ENCODE peak calls at places on chromosomes 2 and 18, in six cellular contexts. A, M, R, N, P and T are unnamed samples. For H3K4me1 and H3K27me3, the result is how much of the 10 kb centered on the place peaks cover.

GRCh38 chr2:152549428-152549827 is 167.8 kb downstream of the PRPF40A start:
- DNase-seq in M (no peak), P (no peak), R (no peak), N (no peak), A (no peak), T (no peak)

GRCh38 chr2:45316576-45317338 is 294.3 kb downstream of the SRBD1 start:
- DNase-seq in P (no peak), M (no peak), R (no peak), A (no peak), N (no peak), T (no peak)

GRCh38 chr2:187055463-187055862 is 206.5 kb upstream of the ZSWIM2 start:
- DNase-seq in A (no peak), P (peak), R (no peak), N (no peak), M (no peak), T (peak)

GRCh38 chr2:144015655-144016245 is 504.2 kb downstream of the ZEB2 start:
- DNase-seq in M (no peak), P (no peak), N (no peak), R (no peak), A (no peak), T (no peak)

GRCh38 chr18:64283059-64283458 is 134.2 kb upstream of the LINC00305 start:
- DNase-seq in P (no peak), R (no peak), A (no peak), M (no peak), N (no peak), T (no peak)

GRCh38 chr2:52036853-52037252 is 1004.9 kb upstream of the NRXN1 start:
- DNase-seq in P (no peak), N (no peak), M (no peak), A (no peak), R (no peak), T (no peak)

GRCh38 chr2:42101641-42102605 is 54.1 kb downstream of the PKDCC start:
- DNase-seq in P (peak), M (peak), N (peak), A (peak), R (no peak), T (peak)

GRCh38 chr2:58762176-58762781 is 521.2 kb upstream of the FANCL start:
- DNase-seq in A (peak), M (peak), P (peak), N (peak), R (no peak), T (peak)

GRCh38 chr2:47501374-47502200 is 98.6 kb downstream of the MSH2 start:
- DNase-seq in R (no peak), A (no peak), N (no peak), P (peak), M (no peak), T (peak)

GRCh38 chr18:21452808-21453511 is 147.5 kb downstream of the ESCO1 start:
- DNase-seq in A (no peak), M (no peak), R (no peak), N (no peak), P (no peak), T (no peak)

GRCh38 chr2:28394331-28394877 is 1.7 kb downstream of the FOSL2 start:
- DNase-seq in P (peak), N (peak), R (no peak), A (peak), M (no peak), T (no peak)

GRCh38 chr2:102258386-102259074 is 52.8 kb upstream of the IL1RL1 start:
- DNase-seq in P (peak), A (no peak), R (peak), M (no peak), N (no peak), T (no peak)

GRCh38 chr2:173876833-173877413 is 88.2 kb downstream of the SP3 start:
- DNase-seq in A (no peak), R (peak), N (no peak), P (no peak), M (no peak), T (no peak)

GRCh38 chr2:36824281-36824680 is 127.8 kb downstream of the VIT start:
- DNase-seq in M (no peak), A (no peak), R (no peak), P (no peak), N (no peak), T (no peak)

GRCh38 chr2:11559066-11559785 is 25.4 kb downstream of the GREB1 start:
- DNase-seq in M (no peak), R (no peak), N (no peak), A (peak), P (no peak), T (no peak)

GRCh38 chr2:122960727-122961641 is 1064.1 kb upstream of the CNTNAP5 start:
- DNase-seq in A (no peak), R (no peak), N (no peak), M (no peak), P (no peak), T (peak)

GRCh38 chr2:46001741-46002506 is 295.3 kb upstream of the EPAS1 start:
- DNase-seq in M (no peak), N (no peak), R (peak), P (no peak), A (no peak), T (no peak)

GRCh38 chr18:51151568-51152511 is 45.6 kb downstream of the MEX3C start:
- DNase-seq in A (no peak), N (no peak), P (no peak), M (peak), R (no peak), T (no peak)

GRCh38 chr2:50492452-50492851 is 539.5 kb downstream of the NRXN1 start:
- DNase-seq in M (no peak), N (peak), R (no peak), P (peak), A (no peak), T (peak)

GRCh38 chr18:50183556-50183955 is 11.4 kb downstream of the MYO5B start:
- DNase-seq in P (no peak), M (no peak), A (no peak), N (no peak), R (peak), T (peak)

GRCh38 chr2:8659092-8659734 is 22.6 kb upstream of the ID2 start:
- DNase-seq in M (no peak), N (no peak), A (peak), R (no peak), P (no peak), T (no peak)

GRCh38 chr2:157068225-157068624 is 189.3 kb upstream of the GALNT5 start:
- DNase-seq in A (no peak), R (no peak), P (no peak), N (no peak), M (no peak), T (no peak)

GRCh38 chr2:1891147-1891546 is 146.8 kb upstream of the PXDN start:
- DNase-seq in A (no peak), R (no peak), M (no peak), N (no peak), P (no peak), T (no peak)

GRCh38 chr2:70044290-70045040 is 42.8 kb upstream of the PCBP1 start:
- DNase-seq in N (peak), P (no peak), A (no peak), M (no peak), R (no peak), T (no peak)
- H3K4me1 ChIP-seq in N (under half), P (under half), A (under half), M (under half), R (under half), T (under half)

GRCh38 chr2:227661019-227661726 is 5.4 kb upstream of the SCYGR5 start:
- DNase-seq in M (no peak), P (no peak), A (no peak), R (no peak), N (no peak), T (no peak)
- H3K4me3 ChIP-seq in M (no peak), P (no peak), A (no peak), R (no peak), N (no peak), T (no peak)

GRCh38 chr2:161418275-161418714 is 2.2 kb downstream of the TBR1 start:
- DNase-seq in M (no peak), P (no peak), N (no peak), A (no peak), R (no peak), T (no peak)
- H3K27me3 ChIP-seq in M (under half), P (half or more), N (half or more), A (half or more), R (under half), T (under half)

GRCh38 chr2:239259173-239259572 is 141.6 kb downstream of the HDAC4 start:
- DNase-seq in P (no peak), A (no peak), M (no peak), N (no peak), R (no peak), T (no peak)
- H3K4me1 ChIP-seq in P (under half), A (under half), M (half or more), N (under half), R (under half), T (half or more)

GRCh38 chr2:217937446-217937845 is 65.3 kb downstream of the TNS1 start:
- DNase-seq in N (no peak), M (no peak), A (peak), P (peak), R (no peak), T (peak)
- H3K4me3 ChIP-seq in N (no peak), M (no peak), A (peak), P (no peak), R (peak), T (no peak)

GRCh38 chr2:3046170-3046865 is 331.3 kb downstream of the EIPR1 start:
- DNase-seq in N (no peak), M (no peak), P (no peak), A (no peak), R (no peak), T (no peak)
- H3K27me3 ChIP-seq in N (under half), M (under half), P (under half), A (under half), R (under half), T (under half)

GRCh38 chr18:12411456-12411855 is 3.7 kb downstream of the PRELID3A start:
- DNase-seq in M (no peak), N (no peak), A (no peak), R (no peak), P (no peak), T (no peak)
- H3K4me1 ChIP-seq in M (under half), N (under half), A (under half), R (under half), P (under half), T (under half)

GRCh38 chr2:200525551-200525881 is 491 bp upstream of the SGO2 start:
- DNase-seq in A (no peak), R (no peak), M (no peak), N (no peak), P (no peak), T (no peak)
- H3K4me3 ChIP-seq in A (peak), R (peak), M (peak), N (peak), P (peak), T (peak)

GRCh38 chr2:196591004-196591403 is 48.5 kb upstream of the CCDC150 start:
- DNase-seq in M (no peak), P (no peak), R (no peak), N (no peak), A (no peak), T (no peak)
- H3K27me3 ChIP-seq in M (under half), P (under half), R (under half), N (under half), A (half or more), T (under half)

DNA sequence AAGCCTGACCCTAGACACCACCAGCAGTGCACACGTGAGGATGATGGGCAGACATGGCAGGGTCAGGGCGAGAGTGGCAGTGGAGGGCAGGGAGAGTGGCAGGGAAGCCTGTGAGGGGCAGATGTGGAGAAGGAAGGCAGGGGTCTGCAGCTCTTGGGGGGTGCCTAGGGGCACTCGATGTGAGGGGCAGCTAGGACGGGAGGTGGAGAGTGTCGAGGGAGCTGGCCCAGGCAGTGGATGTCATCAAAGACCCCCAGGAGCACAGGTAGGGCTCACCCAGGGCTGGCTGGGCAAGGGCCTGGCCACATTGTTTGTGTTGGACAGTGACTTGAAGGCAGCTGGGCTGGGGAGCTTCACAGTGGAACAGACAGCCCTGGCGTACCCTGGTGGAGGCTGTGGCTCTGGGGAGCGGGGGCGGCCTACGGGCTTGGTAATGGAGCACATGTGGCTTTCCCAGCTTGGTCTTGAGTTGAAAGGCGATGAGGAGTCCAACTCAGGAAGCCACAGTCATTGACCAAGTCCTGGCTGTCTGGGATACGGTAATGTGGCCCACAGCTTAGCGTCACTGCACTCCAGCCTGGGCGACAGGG is 87.1 kb downstream of the RTP5 start:
- DNase-seq in P (no peak), A (no peak), R (no peak), N (no peak), M (no peak), T (no peak)
- H3K4me1 ChIP-seq in P (under half), A (under half), R (under half), N (under half), M (under half), T (under half)